ENCODE peak calls at places on chromosomes 12 and 14, in ten cellular contexts. Z is activated naive CD4-positive, alpha-beta T cell treated with anti-CD3 and anti-CD28 coated beads, Interleukin-2, amount 10 ng/mL, durations not matched to agents 7 days and 5 days; T is foreskin keratinocyte; S is Caco-2; G is astrocyte of the hippocampus; E is WTC11; Y is endothelial cell; P is nucleus accumbens; Q is left cardiac atrium; A is RWPE1. B is an unnamed sample.

GRCh38 chr12:43988838-43989560 is 153.1 kb downstream of the TMEM117 start:
- DNase-seq in Z (no peak), T (peak; percentile 19), S (no peak), G (no peak), E (no peak), Y (no peak), P (no peak), Q (no peak), A (peak; percentile 12), B (no peak)

GRCh38 chr14:92704036-92704804 is 44.2 kb downstream of the LGMN start:
- DNase-seq in Z (no peak), T (no peak), S (no peak), G (no peak), E (no peak), Y (no peak), P (no peak), Q (no peak), A (no peak), B (no peak)

GRCh38 chr12:47017901-47018479 is 61.4 kb upstream of the PCED1B start:
- DNase-seq in Z (no peak), T (peak; percentile 92), S (peak; percentile 31), G (peak; percentile 18), E (no peak), Y (no peak), P (no peak), Q (no peak), A (peak; percentile 72), B (no peak)

GRCh38 chr14:85528080-85528881 is 1.7 kb upstream of the FLRT2 start:
- DNase-seq in Z (no peak), T (peak; percentile 67), S (peak; percentile 36), G (peak; percentile 88), E (peak; percentile 22), Y (peak; percentile 44), P (no peak), Q (peak; percentile 48), A (peak; percentile 66), B (no peak)

GRCh38 chr12:10722502-10722904 is 620 bp downstream of the YBX3 start:
- DNase-seq in Z (peak; percentile 52), T (peak; percentile 42), S (peak; percentile 70), G (peak; percentile 81), E (no peak), Y (peak; percentile 38), P (no peak), Q (peak; percentile 68), A (peak; percentile 48), B (peak; percentile 40)

GRCh38 chr14:56886471-56887062 is 76.3 kb upstream of the OTX2 start:
- DNase-seq in Z (no peak), T (no peak), S (no peak), G (peak; percentile 20), E (no peak), Y (no peak), P (no peak), Q (no peak), A (no peak), B (no peak)

GRCh38 chr12:75862692-75863471 is 168.7 kb downstream of the PHLDA1 start:
- DNase-seq in Z (no peak), T (peak; percentile 97), S (no peak), G (peak; percentile 52), E (no peak), Y (no peak), P (no peak), Q (no peak), A (peak; percentile 74), B (no peak)

GRCh38 chr14:92687681-92688433 is 60.6 kb downstream of the LGMN start:
- DNase-seq in Z (no peak), T (no peak), S (no peak), G (peak; percentile 57), E (peak; percentile 57), Y (peak; percentile 29), P (no peak), Q (peak; percentile 68), A (no peak), B (no peak)

GRCh38 chr14:68796418-68797101 is 3.7 kb upstream of the ZFP36L1 start:
- DNase-seq in Z (no peak), T (no peak), S (no peak), G (peak; percentile 20), E (no peak), Y (no peak), P (no peak), Q (no peak), A (no peak), B (no peak)